ENCODE peak calls at places on chromosome 10, in eight cellular contexts. P is AG09319, G is choroid plexus epithelial cell, Y is fibroblast of lung, O is GM10248, A is sigmoid colon, R is progenitor cell of endocrine pancreas, K is neural crest cell. S is an unnamed sample.
A peak's percentile ranks its signal among the peaks of the same experiment; 100 is the strongest.

GRCh38 chr10:17077251-17077904 is 52.2 kb downstream of the CUBN start:
- DNase-seq in P (peak; percentile 49), G (no peak), Y (peak; percentile 78), O (no peak), A (no peak), R (no peak), K (no peak), S (no peak)

GRCh38 chr10:112361951-112362770 is 11.8 kb upstream of the ACSL5 start:
- DNase-seq in P (peak; percentile 10), G (peak; percentile 38), Y (peak; percentile 48), O (no peak), A (no peak), R (no peak), K (no peak), S (no peak)

GRCh38 chr10:109765838-109766237 is 157.5 kb downstream of the XPNPEP1 start:
- DNase-seq in P (no peak), G (no peak), Y (no peak), O (no peak), A (no peak), R (no peak), K (no peak), S (no peak)

GRCh38 chr10:6164271-6165095 is 38.2 kb upstream of the PFKFB3 start:
- DNase-seq in P (no peak), G (peak; percentile 51), Y (no peak), O (no peak), A (peak; percentile 63), R (no peak), K (no peak), S (no peak)

GRCh38 chr10:89515031-89515841 is 20.2 kb downstream of the SLC16A12 start:
- DNase-seq in P (peak; percentile 95), G (peak; percentile 99), Y (peak; percentile 99), O (no peak), A (no peak), R (no peak), K (no peak), S (no peak)

GRCh38 chr10:49178489-49179471 is 9.4 kb downstream of the TMEM273 start:
- DNase-seq in P (no peak), G (no peak), Y (no peak), O (no peak), A (no peak), R (no peak), K (no peak), S (no peak)

GRCh38 chr10:119331031-119331430 is 123.7 kb downstream of the GRK5 start:
- DNase-seq in P (no peak), G (no peak), Y (no peak), O (no peak), A (no peak), R (no peak), K (no peak), S (no peak)

GRCh38 chr10:80163741-80164341 is 31.3 kb downstream of the PLAC9 start:
- DNase-seq in P (peak; percentile 67), G (peak; percentile 41), Y (peak; percentile 96), O (no peak), A (no peak), R (no peak), K (no peak), S (no peak)

GRCh38 chr10:5297466-5297865 is 67.3 kb upstream of the UCN3 start:
- DNase-seq in P (no peak), G (peak; percentile 40), Y (peak; percentile 47), O (no peak), A (peak; percentile 75), R (no peak), K (no peak), S (no peak)

GRCh38 chr10:60444494-60445064 is 54.9 kb upstream of the ANK3 start:
- DNase-seq in P (no peak), G (peak; percentile 74), Y (peak; percentile 73), O (no peak), A (no peak), R (no peak), K (no peak), S (no peak)

GRCh38 chr10:119378737-119379067 is 163.8 kb downstream of the RGS10 start:
- DNase-seq in P (no peak), G (no peak), Y (no peak), O (no peak), A (no peak), R (no peak), K (no peak), S (no peak)

GRCh38 chr10:35626971-35627507 is 15.1 kb downstream of the FZD8 start:
- DNase-seq in P (no peak), G (peak; percentile 24), Y (peak; percentile 21), O (no peak), A (no peak), R (no peak), K (no peak), S (no peak)

GRCh38 chr10:72557362-72557761 is 68.5 kb downstream of the MICU1 start:
- DNase-seq in P (no peak), G (peak; percentile 94), Y (peak; percentile 78), O (no peak), A (no peak), R (no peak), K (no peak), S (no peak)

GRCh38 chr10:72260588-72261322 is 13.0 kb upstream of the DDIT4 start:
- DNase-seq in P (no peak), G (peak; percentile 94), Y (peak; percentile 99), O (peak; percentile 89), A (peak; percentile 93), R (peak; percentile 88), K (peak; percentile 92), S (peak; percentile 96)

GRCh38 chr10:119140603-119141245 is 24.8 kb downstream of the SFXN4 start:
- DNase-seq in P (no peak), G (no peak), Y (no peak), O (no peak), A (no peak), R (no peak), K (no peak), S (no peak)

GRCh38 chr10:133087679-133088523 is at the start of gene ADGRA1:
- DNase-seq in P (no peak), G (no peak), Y (no peak), O (no peak), A (no peak), R (peak; percentile 28), K (peak; percentile 31), S (no peak)

GRCh38 chr10:112587709-112588108 is 140.7 kb downstream of the VTI1A start:
- DNase-seq in P (no peak), G (peak; percentile 17), Y (no peak), O (no peak), A (no peak), R (no peak), K (no peak), S (no peak)

GRCh38 chr10:4708123-4708759 is 117.8 kb upstream of the AKR1E2 start:
- DNase-seq in P (no peak), G (no peak), Y (no peak), O (no peak), A (no peak), R (no peak), K (no peak), S (no peak)

GRCh38 chr10:48939790-48940325 is at the start of gene LRRC18:
- DNase-seq in P (no peak), G (no peak), Y (no peak), O (no peak), A (no peak), R (no peak), K (no peak), S (peak; percentile 32)

GRCh38 chr10:34396669-34397068 is 418.4 kb downstream of the PARD3 start:
- DNase-seq in P (no peak), G (no peak), Y (no peak), O (no peak), A (no peak), R (no peak), K (no peak), S (no peak)

GRCh38 chr10:30368065-30368718 is 19.1 kb upstream of the MTPAP start:
- DNase-seq in P (no peak), G (peak; percentile 59), Y (peak; percentile 17), O (no peak), A (peak; percentile 87), R (no peak), K (no peak), S (no peak)

DNA sequence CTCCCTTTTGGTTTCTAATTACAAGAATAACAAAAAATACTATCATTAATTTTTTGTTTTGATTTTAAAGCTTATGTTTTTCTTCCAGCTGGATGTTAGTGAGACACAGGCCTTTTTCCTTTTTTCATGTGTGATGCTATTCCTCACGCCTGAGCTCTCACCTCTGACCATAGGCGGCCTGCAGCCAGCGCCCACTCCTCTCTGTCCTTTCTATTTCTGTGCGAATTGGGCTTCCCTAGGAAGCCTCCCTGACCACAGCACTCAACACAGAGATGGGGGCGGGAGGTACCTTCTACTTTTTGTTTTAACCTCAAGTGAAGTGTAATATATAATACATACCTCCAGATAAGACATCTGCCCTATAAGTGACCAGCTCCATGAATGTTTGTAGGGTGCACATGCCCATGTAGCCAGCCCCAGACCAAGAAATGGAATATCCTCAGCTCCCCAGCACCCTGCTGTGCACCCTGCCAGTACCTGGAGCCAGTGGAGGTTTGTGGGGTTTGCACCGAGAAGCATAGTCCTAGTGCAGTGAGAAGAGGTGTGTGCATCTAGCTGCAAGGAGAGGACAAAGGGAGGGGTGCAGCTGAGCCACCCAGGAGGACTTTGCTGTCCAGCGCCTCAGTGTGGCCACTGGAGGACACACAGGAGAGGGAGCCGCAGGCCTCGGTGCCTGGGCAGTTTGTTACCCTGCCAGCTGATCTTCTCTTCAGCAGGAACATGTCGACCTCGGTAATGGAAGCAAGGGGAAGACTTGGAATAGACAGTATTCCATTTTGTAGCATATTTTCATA is 38.5 kb downstream of the BNIP3 start:
- DNase-seq in P (no peak), G (peak; percentile 59), Y (peak; percentile 20), O (no peak), A (no peak), R (no peak), K (no peak), S (peak; percentile 64)
- TF ChIP-seq CTCF in P (no peak), G (peak; percentile 75), Y (peak; percentile 27), O (peak; percentile 32), A (no peak), R (peak; percentile 47), K (peak; percentile 49), S (peak; percentile 60)

GRCh38 chr10:27745719-27746363 is at the start of gene MKX:
- DNase-seq in P (peak; percentile 64), G (no peak), Y (peak; percentile 65), O (no peak), A (peak; percentile 87), R (peak; percentile 49), K (peak; percentile 70), S (peak; percentile 80)
- TF ChIP-seq CTCF in P (no peak), G (no peak), Y (no peak), O (no peak), A (peak; percentile 17), R (no peak), K (no peak), S (no peak)

GRCh38 chr10:101287922-101288638 is 58.8 kb upstream of the LBX1 start:
- DNase-seq in P (no peak), G (peak; percentile 42), Y (peak; percentile 41), O (no peak), A (no peak), R (no peak), K (peak; percentile 46), S (no peak)
- TF ChIP-seq CTCF in P (peak; percentile 41), G (peak; percentile 60), Y (peak; percentile 28), O (peak; percentile 15), A (no peak), R (peak; percentile 39), K (no peak), S (peak; percentile 57)

DNA sequence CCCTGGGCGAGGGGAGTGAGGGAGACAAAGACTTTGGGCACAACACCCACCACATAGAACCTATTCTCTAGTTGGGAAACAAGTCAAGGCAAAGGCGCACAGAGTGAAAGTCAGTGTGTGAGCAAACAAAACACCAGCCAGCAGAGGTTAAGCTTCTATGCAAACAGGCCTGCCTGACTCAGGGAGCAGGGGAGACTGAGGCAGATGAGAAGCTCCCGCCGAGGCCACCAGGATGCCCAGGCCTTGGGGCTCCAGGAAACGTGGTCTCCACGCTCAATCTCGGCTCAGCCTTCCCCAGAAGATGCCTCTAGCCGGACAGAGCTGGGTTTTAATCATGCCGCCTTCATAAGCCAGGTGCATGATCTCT is 74.1 kb upstream of the KCNMA1 start:
- DNase-seq in P (no peak), G (no peak), Y (no peak), O (no peak), A (no peak), R (no peak), K (no peak), S (no peak)
- TF ChIP-seq CTCF in P (no peak), G (no peak), Y (no peak), O (peak; percentile 5), A (no peak), R (no peak), K (peak; percentile 0), S (peak; percentile 27)

S was measured in type B pancreatic cell.